ENCODE peak calls at places on chromosomes 7 and 10, in seven cellular contexts. One of them, this sample, is unnamed.

GRCh38 chr7:101677421-101678137 is 48.5 kb upstream of the MYL10 start:
- DNase-seq in GM12878: no peak
- DNase-seq in tibial artery: no peak
- DNase-seq in activated CD8-positive, alpha-beta T cell treated with anti-CD3 and anti-CD28 coated beads for 36 hours: no peak
- DNase-seq in fibroblast of the aortic adventitia: no peak
- DNase-seq in endothelial cell: no peak
- DNase-seq in osteocyte: no peak
- DNase-seq in this sample: no peak

GRCh38 chr10:127977368-127978009 is 70.6 kb downstream of the PTPRE start:
- DNase-seq in GM12878: no peak
- DNase-seq in tibial artery: peak
- DNase-seq in activated CD8-positive, alpha-beta T cell treated with anti-CD3 and anti-CD28 coated beads for 36 hours: peak
- DNase-seq in fibroblast of the aortic adventitia: peak
- DNase-seq in endothelial cell: peak
- DNase-seq in osteocyte: no peak
- DNase-seq in this sample: peak

GRCh38 chr10:30929901-30930520 is 101.7 kb downstream of the ZNF438 start:
- DNase-seq in GM12878: no peak
- DNase-seq in tibial artery: no peak
- DNase-seq in activated CD8-positive, alpha-beta T cell treated with anti-CD3 and anti-CD28 coated beads for 36 hours: no peak
- DNase-seq in fibroblast of the aortic adventitia: no peak
- DNase-seq in endothelial cell: no peak
- DNase-seq in osteocyte: no peak
- DNase-seq in this sample: no peak

GRCh38 chr10:44244745-44245600 is 139.9 kb downstream of the CXCL12 start:
- DNase-seq in GM12878: no peak
- DNase-seq in tibial artery: no peak
- DNase-seq in activated CD8-positive, alpha-beta T cell treated with anti-CD3 and anti-CD28 coated beads for 36 hours: no peak
- DNase-seq in fibroblast of the aortic adventitia: peak
- DNase-seq in endothelial cell: no peak
- DNase-seq in osteocyte: no peak
- DNase-seq in this sample: no peak

GRCh38 chr10:84895541-84895940 is 567.2 kb downstream of the CCSER2 start:
- DNase-seq in GM12878: no peak
- DNase-seq in tibial artery: no peak
- DNase-seq in activated CD8-positive, alpha-beta T cell treated with anti-CD3 and anti-CD28 coated beads for 36 hours: no peak
- DNase-seq in fibroblast of the aortic adventitia: no peak
- DNase-seq in endothelial cell: no peak
- DNase-seq in osteocyte: no peak
- DNase-seq in this sample: no peak

GRCh38 chr10:25083546-25084111 is 67.2 kb downstream of the THNSL1 start:
- DNase-seq in GM12878: no peak
- DNase-seq in tibial artery: no peak
- DNase-seq in activated CD8-positive, alpha-beta T cell treated with anti-CD3 and anti-CD28 coated beads for 36 hours: no peak
- DNase-seq in fibroblast of the aortic adventitia: no peak
- DNase-seq in endothelial cell: no peak
- DNase-seq in osteocyte: no peak
- DNase-seq in this sample: no peak

GRCh38 chr10:60224129-60224705 is 165.5 kb downstream of the ANK3 start:
- DNase-seq in GM12878: no peak
- DNase-seq in tibial artery: no peak
- DNase-seq in activated CD8-positive, alpha-beta T cell treated with anti-CD3 and anti-CD28 coated beads for 36 hours: no peak
- DNase-seq in fibroblast of the aortic adventitia: no peak
- DNase-seq in endothelial cell: no peak
- DNase-seq in osteocyte: no peak
- DNase-seq in this sample: no peak

GRCh38 chr7:105001652-105002184 is 12.3 kb upstream of the KMT2E start:
- DNase-seq in GM12878: no peak
- DNase-seq in tibial artery: no peak
- DNase-seq in activated CD8-positive, alpha-beta T cell treated with anti-CD3 and anti-CD28 coated beads for 36 hours: no peak
- DNase-seq in fibroblast of the aortic adventitia: no peak
- DNase-seq in endothelial cell: no peak
- DNase-seq in osteocyte: no peak
- DNase-seq in this sample: no peak

GRCh38 chr7:112449353-112449752 is 907 bp upstream of the IFRD1 start:
- DNase-seq in GM12878: no peak
- DNase-seq in tibial artery: no peak
- DNase-seq in activated CD8-positive, alpha-beta T cell treated with anti-CD3 and anti-CD28 coated beads for 36 hours: peak
- DNase-seq in fibroblast of the aortic adventitia: peak
- DNase-seq in endothelial cell: no peak
- DNase-seq in osteocyte: no peak
- DNase-seq in this sample: no peak

GRCh38 chr7:33732462-33732861 is 172.9 kb upstream of the BMPER start:
- DNase-seq in GM12878: no peak
- DNase-seq in tibial artery: no peak
- DNase-seq in activated CD8-positive, alpha-beta T cell treated with anti-CD3 and anti-CD28 coated beads for 36 hours: no peak
- DNase-seq in fibroblast of the aortic adventitia: no peak
- DNase-seq in endothelial cell: no peak
- DNase-seq in osteocyte: no peak
- DNase-seq in this sample: no peak

GRCh38 chr10:101397140-101397539 is 43.2 kb downstream of the BTRC start:
- DNase-seq in GM12878: no peak
- DNase-seq in tibial artery: no peak
- DNase-seq in activated CD8-positive, alpha-beta T cell treated with anti-CD3 and anti-CD28 coated beads for 36 hours: peak
- DNase-seq in fibroblast of the aortic adventitia: peak
- DNase-seq in endothelial cell: peak
- DNase-seq in osteocyte: no peak
- DNase-seq in this sample: peak

GRCh38 chr7:55071411-55072188 is 52.8 kb downstream of the EGFR start:
- DNase-seq in GM12878: no peak
- DNase-seq in tibial artery: no peak
- DNase-seq in activated CD8-positive, alpha-beta T cell treated with anti-CD3 and anti-CD28 coated beads for 36 hours: no peak
- DNase-seq in fibroblast of the aortic adventitia: peak
- DNase-seq in endothelial cell: no peak
- DNase-seq in osteocyte: no peak
- DNase-seq in this sample: no peak

GRCh38 chr7:38512704-38513103 is 118.5 kb downstream of the AMPH start:
- DNase-seq in GM12878: no peak
- DNase-seq in tibial artery: no peak
- DNase-seq in activated CD8-positive, alpha-beta T cell treated with anti-CD3 and anti-CD28 coated beads for 36 hours: no peak
- DNase-seq in fibroblast of the aortic adventitia: peak
- DNase-seq in endothelial cell: no peak
- DNase-seq in osteocyte: no peak
- DNase-seq in this sample: no peak

GRCh38 chr7:107563072-107563760 is 504 bp downstream of the COG5 start:
- DNase-seq in GM12878: no peak
- DNase-seq in tibial artery: no peak
- DNase-seq in activated CD8-positive, alpha-beta T cell treated with anti-CD3 and anti-CD28 coated beads for 36 hours: no peak
- DNase-seq in fibroblast of the aortic adventitia: peak
- DNase-seq in endothelial cell: no peak
- DNase-seq in osteocyte: no peak
- DNase-seq in this sample: no peak

GRCh38 chr7:77843194-77843593 is 44.6 kb downstream of the PHTF2 start:
- DNase-seq in GM12878: no peak
- DNase-seq in tibial artery: no peak
- DNase-seq in activated CD8-positive, alpha-beta T cell treated with anti-CD3 and anti-CD28 coated beads for 36 hours: no peak
- DNase-seq in fibroblast of the aortic adventitia: no peak
- DNase-seq in endothelial cell: no peak
- DNase-seq in osteocyte: no peak
- DNase-seq in this sample: no peak

GRCh38 chr10:125149278-125150047 is 10.9 kb downstream of the CTBP2 start:
- DNase-seq in GM12878: no peak
- DNase-seq in tibial artery: peak
- DNase-seq in activated CD8-positive, alpha-beta T cell treated with anti-CD3 and anti-CD28 coated beads for 36 hours: no peak
- DNase-seq in fibroblast of the aortic adventitia: peak
- DNase-seq in endothelial cell: no peak
- DNase-seq in osteocyte: no peak
- DNase-seq in this sample: no peak

GRCh38 chr7:37100735-37101331 is 347.8 kb downstream of the ELMO1 start:
- DNase-seq in GM12878: no peak
- DNase-seq in tibial artery: no peak
- DNase-seq in activated CD8-positive, alpha-beta T cell treated with anti-CD3 and anti-CD28 coated beads for 36 hours: no peak
- DNase-seq in fibroblast of the aortic adventitia: no peak
- DNase-seq in endothelial cell: no peak
- DNase-seq in osteocyte: no peak
- DNase-seq in this sample: no peak

GRCh38 chr7:93402944-93403343 is 170.8 kb downstream of the VPS50 start:
- DNase-seq in GM12878: no peak
- DNase-seq in tibial artery: no peak
- DNase-seq in activated CD8-positive, alpha-beta T cell treated with anti-CD3 and anti-CD28 coated beads for 36 hours: no peak
- DNase-seq in fibroblast of the aortic adventitia: peak
- DNase-seq in endothelial cell: no peak
- DNase-seq in osteocyte: no peak
- DNase-seq in this sample: no peak

GRCh38 chr7:101164071-101164840 is 1.1 kb downstream of the VGF start:
- DNase-seq in GM12878: no peak
- DNase-seq in tibial artery: no peak
- DNase-seq in activated CD8-positive, alpha-beta T cell treated with anti-CD3 and anti-CD28 coated beads for 36 hours: no peak
- DNase-seq in fibroblast of the aortic adventitia: peak
- DNase-seq in endothelial cell: peak
- DNase-seq in osteocyte: peak
- DNase-seq in this sample: no peak

GRCh38 chr10:61313460-61313859 is 139.7 kb downstream of the TMEM26 start:
- DNase-seq in GM12878: no peak
- DNase-seq in tibial artery: no peak
- DNase-seq in activated CD8-positive, alpha-beta T cell treated with anti-CD3 and anti-CD28 coated beads for 36 hours: no peak
- DNase-seq in fibroblast of the aortic adventitia: peak
- DNase-seq in endothelial cell: no peak
- DNase-seq in osteocyte: no peak
- DNase-seq in this sample: peak

GRCh38 chr7:90892213-90892612 is 296.1 kb downstream of the CDK14 start:
- DNase-seq in GM12878: peak
- DNase-seq in tibial artery: no peak
- DNase-seq in activated CD8-positive, alpha-beta T cell treated with anti-CD3 and anti-CD28 coated beads for 36 hours: no peak
- DNase-seq in fibroblast of the aortic adventitia: no peak
- DNase-seq in endothelial cell: no peak
- DNase-seq in osteocyte: no peak
- DNase-seq in this sample: no peak

GRCh38 chr10:110483633-110484032 is 14.1 kb upstream of the DUSP5 start:
- DNase-seq in GM12878: no peak
- DNase-seq in tibial artery: no peak
- DNase-seq in activated CD8-positive, alpha-beta T cell treated with anti-CD3 and anti-CD28 coated beads for 36 hours: no peak
- DNase-seq in fibroblast of the aortic adventitia: no peak
- DNase-seq in endothelial cell: no peak
- DNase-seq in osteocyte: no peak
- DNase-seq in this sample: no peak

DNA sequence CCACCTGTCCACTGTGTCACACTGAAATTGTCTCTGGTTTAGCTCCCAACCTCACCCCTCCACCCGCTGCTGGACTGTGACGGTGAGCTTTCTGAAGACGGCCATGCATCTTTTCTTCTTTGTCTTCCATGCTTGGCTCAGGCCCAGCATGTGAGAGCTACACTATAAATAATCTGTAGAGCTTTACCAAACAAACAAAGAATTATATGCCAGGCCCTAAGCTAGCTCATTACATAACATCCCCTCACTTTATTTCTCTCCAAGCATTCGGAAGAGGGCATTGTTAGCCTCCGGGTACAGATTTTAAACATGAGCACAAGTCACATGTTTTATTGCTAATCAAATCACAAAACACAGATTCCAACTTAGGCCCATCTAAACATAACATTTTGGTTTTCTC is 633.1 kb downstream of the TNS3 start:
- DNase-seq in GM12878: no peak
- DNase-seq in tibial artery: no peak
- DNase-seq in activated CD8-positive, alpha-beta T cell treated with anti-CD3 and anti-CD28 coated beads for 36 hours: no peak
- DNase-seq in fibroblast of the aortic adventitia: no peak
- DNase-seq in endothelial cell: no peak
- DNase-seq in osteocyte: no peak
- DNase-seq in this sample: no peak
- TF ChIP-seq CTCF in GM12878: no peak
- TF ChIP-seq CTCF in tibial artery: no peak
- TF ChIP-seq CTCF in activated CD8-positive, alpha-beta T cell treated with anti-CD3 and anti-CD28 coated beads for 36 hours: no peak
- TF ChIP-seq CTCF in fibroblast of the aortic adventitia: no peak
- TF ChIP-seq CTCF in endothelial cell: no peak
- TF ChIP-seq CTCF in osteocyte: no peak
- TF ChIP-seq CTCF in this sample: no peak

DNA sequence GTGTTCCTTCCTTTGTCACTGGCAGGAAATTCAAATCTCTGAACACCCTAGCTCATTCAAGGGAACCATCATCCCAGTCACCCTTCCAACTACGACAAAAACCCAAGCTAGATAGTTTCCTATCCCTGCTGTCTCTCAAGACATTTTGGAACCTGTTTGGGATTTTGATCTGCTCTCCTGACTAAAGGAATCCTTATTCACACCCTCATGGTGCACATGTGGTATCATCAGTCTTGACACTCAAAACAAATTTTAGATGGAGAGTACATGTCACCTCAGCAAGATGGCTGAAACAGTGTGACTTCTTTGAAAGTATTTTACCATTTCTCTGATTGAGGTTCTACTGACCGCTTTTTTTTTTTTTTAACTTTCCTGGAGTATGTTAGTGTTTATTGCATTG is 234.3 kb upstream of the TMEM229A start:
- DNase-seq in GM12878: no peak
- DNase-seq in tibial artery: no peak
- DNase-seq in activated CD8-positive, alpha-beta T cell treated with anti-CD3 and anti-CD28 coated beads for 36 hours: no peak
- DNase-seq in fibroblast of the aortic adventitia: no peak
- DNase-seq in endothelial cell: no peak
- DNase-seq in osteocyte: no peak
- DNase-seq in this sample: no peak
- TF ChIP-seq CTCF in GM12878: no peak
- TF ChIP-seq CTCF in tibial artery: no peak
- TF ChIP-seq CTCF in activated CD8-positive, alpha-beta T cell treated with anti-CD3 and anti-CD28 coated beads for 36 hours: no peak
- TF ChIP-seq CTCF in fibroblast of the aortic adventitia: no peak
- TF ChIP-seq CTCF in endothelial cell: no peak
- TF ChIP-seq CTCF in osteocyte: no peak
- TF ChIP-seq CTCF in this sample: no peak

GRCh38 chr10:112429654-112430230 is 17.0 kb downstream of the ZDHHC6 start:
- DNase-seq in GM12878: no peak
- DNase-seq in tibial artery: no peak
- DNase-seq in activated CD8-positive, alpha-beta T cell treated with anti-CD3 and anti-CD28 coated beads for 36 hours: no peak
- DNase-seq in fibroblast of the aortic adventitia: no peak
- DNase-seq in endothelial cell: no peak
- DNase-seq in osteocyte: no peak
- DNase-seq in this sample: no peak

GRCh38 chr10:112429147-112429546 is 17.6 kb downstream of the ZDHHC6 start:
- DNase-seq in GM12878: no peak
- DNase-seq in tibial artery: no peak
- DNase-seq in activated CD8-positive, alpha-beta T cell treated with anti-CD3 and anti-CD28 coated beads for 36 hours: no peak
- DNase-seq in fibroblast of the aortic adventitia: no peak
- DNase-seq in endothelial cell: no peak
- DNase-seq in osteocyte: no peak
- DNase-seq in this sample: no peak

GRCh38 chr10:112435013-112435619 is 11.6 kb downstream of the ZDHHC6 start:
- DNase-seq in GM12878: no peak
- DNase-seq in tibial artery: no peak
- DNase-seq in activated CD8-positive, alpha-beta T cell treated with anti-CD3 and anti-CD28 coated beads for 36 hours: no peak
- DNase-seq in fibroblast of the aortic adventitia: peak
- DNase-seq in endothelial cell: no peak
- DNase-seq in osteocyte: no peak
- DNase-seq in this sample: peak
- TF ChIP-seq CTCF in GM12878: peak
- TF ChIP-seq CTCF in tibial artery: peak
- TF ChIP-seq CTCF in activated CD8-positive, alpha-beta T cell treated with anti-CD3 and anti-CD28 coated beads for 36 hours: peak
- TF ChIP-seq CTCF in fibroblast of the aortic adventitia: peak
- TF ChIP-seq CTCF in endothelial cell: peak
- TF ChIP-seq CTCF in osteocyte: peak
- TF ChIP-seq CTCF in this sample: no peak

GRCh38 chr7:91953618-91954017 is 13.0 kb downstream of the AKAP9 start:
- DNase-seq in GM12878: no peak
- DNase-seq in tibial artery: no peak
- DNase-seq in activated CD8-positive, alpha-beta T cell treated with anti-CD3 and anti-CD28 coated beads for 36 hours: peak
- DNase-seq in fibroblast of the aortic adventitia: peak
- DNase-seq in endothelial cell: no peak
- DNase-seq in osteocyte: no peak
- DNase-seq in this sample: no peak
- TF ChIP-seq CTCF in GM12878: peak
- TF ChIP-seq CTCF in tibial artery: no peak
- TF ChIP-seq CTCF in activated CD8-positive, alpha-beta T cell treated with anti-CD3 and anti-CD28 coated beads for 36 hours: no peak
- TF ChIP-seq CTCF in fibroblast of the aortic adventitia: peak
- TF ChIP-seq CTCF in endothelial cell: peak
- TF ChIP-seq CTCF in osteocyte: peak
- TF ChIP-seq CTCF in this sample: peak

GRCh38 chr10:71970331-71970730 is 6.1 kb downstream of the CHST3 start:
- DNase-seq in GM12878: no peak
- DNase-seq in tibial artery: no peak
- DNase-seq in activated CD8-positive, alpha-beta T cell treated with anti-CD3 and anti-CD28 coated beads for 36 hours: no peak
- DNase-seq in fibroblast of the aortic adventitia: no peak
- DNase-seq in endothelial cell: peak
- DNase-seq in osteocyte: no peak
- DNase-seq in this sample: no peak
- TF ChIP-seq CTCF in GM12878: peak
- TF ChIP-seq CTCF in tibial artery: peak
- TF ChIP-seq CTCF in activated CD8-positive, alpha-beta T cell treated with anti-CD3 and anti-CD28 coated beads for 36 hours: no peak
- TF ChIP-seq CTCF in fibroblast of the aortic adventitia: peak
- TF ChIP-seq CTCF in endothelial cell: no peak
- TF ChIP-seq CTCF in osteocyte: peak
- TF ChIP-seq CTCF in this sample: peak

This sample was measured in AG09309.